ENCODE peak calls at places on chromosome 10, in eight cellular contexts. Z is stimulated activated naive CD8-positive, alpha-beta T cell treated with anti-CD3 and anti-CD28 coated beads, Interleukin-15, amount 100 ng/mL, for 72 hours; L is mesothelial cell of epicardium; M is LHCN-M2; W is activated gamma-delta T cell; O is Caco-2; C is activated CD4-positive, alpha-beta T cell treated with anti-CD3 and anti-CD28 coated beads, Interleukin-2, amount 50 U/mL, for 4 hours; I is NCI-H345. S is an unnamed sample.

GRCh38 chr10:67492317-67493019 is 203.5 kb downstream of the CTNNA3 start:
- DNase-seq in Z (no peak), L (no peak), M (no peak), W (no peak), O (no peak), C (no peak), I (no peak), S (no peak)

GRCh38 chr10:34295142-34295548 is 520.0 kb downstream of the PARD3 start:
- DNase-seq in Z (no peak), L (no peak), M (peak; percentile 67), W (no peak), O (no peak), C (no peak), I (no peak), S (no peak)

GRCh38 chr10:100297242-100297641 is 10.8 kb upstream of the BLOC1S2 start:
- DNase-seq in Z (no peak), L (no peak), M (no peak), W (no peak), O (no peak), C (no peak), I (no peak), S (no peak)

GRCh38 chr10:32190890-32191491 is 134.8 kb upstream of the KIF5B start:
- DNase-seq in Z (no peak), L (no peak), M (peak; percentile 45), W (no peak), O (no peak), C (no peak), I (peak; percentile 0), S (peak; percentile 27)

GRCh38 chr10:44879531-44879899 is 31.6 kb upstream of the TMEM72 start:
- DNase-seq in Z (no peak), L (no peak), M (no peak), W (no peak), O (peak; percentile 25), C (no peak), I (no peak), S (peak; percentile 51)

GRCh38 chr10:109934958-109935793 is 11.9 kb upstream of the XPNPEP1 start:
- DNase-seq in Z (peak; percentile 23), L (no peak), M (peak; percentile 97), W (no peak), O (no peak), C (no peak), I (peak; percentile 75), S (no peak)

GRCh38 chr10:115001506-115002381 is 63.7 kb downstream of the TRUB1 start:
- DNase-seq in Z (no peak), L (no peak), M (peak; percentile 56), W (no peak), O (no peak), C (no peak), I (no peak), S (no peak)

GRCh38 chr10:1631282-1631681 is 106.0 kb downstream of the ADARB2 start:
- DNase-seq in Z (no peak), L (no peak), M (no peak), W (no peak), O (peak; percentile 19), C (no peak), I (no peak), S (no peak)

GRCh38 chr10:12434277-12434676 is 84.9 kb downstream of the CAMK1D start:
- DNase-seq in Z (no peak), L (no peak), M (no peak), W (no peak), O (peak; percentile 19), C (no peak), I (peak; percentile 45), S (peak; percentile 40)

GRCh38 chr10:113895018-113895417 is 40.6 kb downstream of the NHLRC2 start:
- DNase-seq in Z (no peak), L (no peak), M (peak; percentile 73), W (no peak), O (no peak), C (no peak), I (no peak), S (no peak)

GRCh38 chr10:6128591-6129383 is 40.0 kb downstream of the RBM17 start:
- DNase-seq in Z (no peak), L (no peak), M (peak; percentile 58), W (no peak), O (no peak), C (no peak), I (no peak), S (no peak)

GRCh38 chr10:21399392-21400015 is 126.0 kb downstream of the SKIDA1 start:
- DNase-seq in Z (no peak), L (peak; percentile 57), M (peak; percentile 71), W (no peak), O (peak; percentile 91), C (no peak), I (peak; percentile 37), S (no peak)

GRCh38 chr10:107031981-107032699 is 132.4 kb downstream of the SORCS1 start:
- DNase-seq in Z (no peak), L (no peak), M (no peak), W (no peak), O (no peak), C (no peak), I (no peak), S (no peak)

GRCh38 chr10:77084431-77085144 is 553.0 kb downstream of the KCNMA1 start:
- DNase-seq in Z (no peak), L (no peak), M (no peak), W (no peak), O (no peak), C (no peak), I (no peak), S (no peak)

GRCh38 chr10:116056445-116057293 is 216.3 kb downstream of the GFRA1 start:
- DNase-seq in Z (no peak), L (no peak), M (no peak), W (no peak), O (peak; percentile 85), C (no peak), I (no peak), S (no peak)

GRCh38 chr10:127163632-127164031 is 32.8 kb downstream of the INSYN2A start:
- DNase-seq in Z (no peak), L (no peak), M (no peak), W (no peak), O (no peak), C (no peak), I (no peak), S (no peak)

GRCh38 chr10:101972761-101973160 is 83.2 kb downstream of the ARMH3 start:
- DNase-seq in Z (no peak), L (no peak), M (no peak), W (no peak), O (no peak), C (no peak), I (no peak), S (no peak)

GRCh38 chr10:30215631-30216030 is 133.4 kb downstream of the MTPAP start:
- DNase-seq in Z (no peak), L (no peak), M (no peak), W (no peak), O (no peak), C (no peak), I (no peak), S (no peak)

GRCh38 chr10:96044686-96045085 is 1.3 kb downstream of the CCNJ start:
- DNase-seq in Z (no peak), L (no peak), M (peak; percentile 18), W (no peak), O (no peak), C (no peak), I (no peak), S (no peak)

GRCh38 chr10:79937256-79937635 is 11.7 kb downstream of the SFTPD start:
- DNase-seq in Z (no peak), L (no peak), M (no peak), W (no peak), O (no peak), C (no peak), I (no peak), S (no peak)

GRCh38 chr10:17122052-17122451 is 7.6 kb downstream of the CUBN start:
- DNase-seq in Z (no peak), L (no peak), M (no peak), W (no peak), O (no peak), C (no peak), I (no peak), S (no peak)

GRCh38 chr10:77974396-77975074 is 48.0 kb upstream of the DLG5 start:
- DNase-seq in Z (no peak), L (no peak), M (peak; percentile 39), W (no peak), O (no peak), C (no peak), I (no peak), S (no peak)